ENCODE peak calls at places on chromosomes 2 and 18, in eight cellular contexts. G, D, Z, W, U, S, I and H are unnamed samples.

GRCh38 chr18:78739843-78740677 is 239.6 kb upstream of the SALL3 start:
- DNase-seq in G (no peak), D (no peak), Z (no peak), W (no peak), U (no peak), S (no peak), I (peak), H (no peak)

GRCh38 chr18:13219012-13219396 is 444 bp downstream of the LDLRAD4 start:
- DNase-seq in G (no peak), D (no peak), Z (no peak), W (no peak), U (no peak), S (no peak), I (no peak), H (no peak)

GRCh38 chr2:40666438-40666837 is 214.5 kb upstream of the SLC8A1 start:
- DNase-seq in G (no peak), D (no peak), Z (no peak), W (no peak), U (no peak), S (no peak), I (no peak), H (no peak)

GRCh38 chr2:49028101-49028500 is 126.2 kb downstream of the FSHR start:
- DNase-seq in G (no peak), D (no peak), Z (no peak), W (no peak), U (peak), S (no peak), I (no peak), H (no peak)

GRCh38 chr18:35852786-35853185 is 119.7 kb upstream of the RMP24 start:
- DNase-seq in G (no peak), D (no peak), Z (no peak), W (no peak), U (no peak), S (no peak), I (peak), H (no peak)

GRCh38 chr2:28527196-28527595 is 31.3 kb downstream of the PLB1 start:
- DNase-seq in G (no peak), D (no peak), Z (no peak), W (no peak), U (no peak), S (no peak), I (peak), H (no peak)

GRCh38 chr2:132400169-132400900 is 16.3 kb upstream of the GPR39 start:
- DNase-seq in G (no peak), D (peak), Z (no peak), W (no peak), U (no peak), S (no peak), I (no peak), H (no peak)

GRCh38 chr2:101807242-101807641 is 109.7 kb downstream of the MAP4K4 start:
- DNase-seq in G (no peak), D (no peak), Z (no peak), W (no peak), U (no peak), S (no peak), I (no peak), H (no peak)

GRCh38 chr2:17166506-17166905 is 351.7 kb downstream of the RAD51AP2 start:
- DNase-seq in G (no peak), D (peak), Z (no peak), W (no peak), U (peak), S (no peak), I (no peak), H (no peak)

GRCh38 chr2:26316041-26316440 is 29.9 kb upstream of the SELENOI start:
- DNase-seq in G (peak), D (no peak), Z (no peak), W (no peak), U (no peak), S (no peak), I (peak), H (no peak)

GRCh38 chr2:234162876-234163275 is 112.4 kb downstream of the SPP2 start:
- DNase-seq in G (no peak), D (no peak), Z (no peak), W (no peak), U (no peak), S (no peak), I (no peak), H (no peak)

GRCh38 chr2:232134939-232135338 is 173.4 kb downstream of the DIS3L2 start:
- DNase-seq in G (no peak), D (no peak), Z (no peak), W (no peak), U (no peak), S (no peak), I (no peak), H (no peak)

GRCh38 chr2:104790901-104791495 is 62.9 kb upstream of the POU3F3 start:
- DNase-seq in G (no peak), D (no peak), Z (no peak), W (no peak), U (no peak), S (no peak), I (no peak), H (no peak)

GRCh38 chr18:66621816-66622576 is 18.1 kb upstream of the CDH19 start:
- DNase-seq in G (no peak), D (no peak), Z (no peak), W (no peak), U (no peak), S (no peak), I (no peak), H (no peak)

GRCh38 chr2:98901702-98902101 is 34.3 kb downstream of the CRACDL start:
- DNase-seq in G (no peak), D (no peak), Z (no peak), W (no peak), U (no peak), S (no peak), I (peak), H (no peak)

GRCh38 chr2:70468898-70469297 is 84.7 kb downstream of the TGFA start:
- DNase-seq in G (no peak), D (no peak), Z (no peak), W (no peak), U (no peak), S (no peak), I (no peak), H (no peak)

GRCh38 chr2:170261566-170261965 is 83.6 kb downstream of the MYO3B start:
- DNase-seq in G (no peak), D (no peak), Z (no peak), W (no peak), U (no peak), S (no peak), I (no peak), H (no peak)

GRCh38 chr2:64599469-64599868 is 54.2 kb downstream of the SERTAD2 start:
- DNase-seq in G (no peak), D (no peak), Z (peak), W (no peak), U (no peak), S (no peak), I (no peak), H (no peak)

GRCh38 chr2:20071397-20072383 is 20.3 kb upstream of the LAPTM4A start:
- DNase-seq in G (peak), D (peak), Z (peak), W (no peak), U (no peak), S (peak), I (peak), H (peak)

GRCh38 chr18:51537487-51537886 is 340.0 kb upstream of the MEX3C start:
- DNase-seq in G (peak), D (no peak), Z (peak), W (no peak), U (peak), S (no peak), I (peak), H (no peak)

GRCh38 chr2:219560037-219560892 is 11.1 kb downstream of the OBSL1 start:
- DNase-seq in G (no peak), D (no peak), Z (no peak), W (peak), U (no peak), S (no peak), I (no peak), H (no peak)

GRCh38 chr2:65392609-65393008 is 39.8 kb downstream of the SPRED2 start:
- DNase-seq in G (peak), D (no peak), Z (no peak), W (no peak), U (no peak), S (no peak), I (no peak), H (no peak)

GRCh38 chr18:21449367-21450250 is 150.9 kb downstream of the ESCO1 start:
- DNase-seq in G (no peak), D (no peak), Z (no peak), W (no peak), U (no peak), S (no peak), I (no peak), H (no peak)

GRCh38 chr2:42073739-42074138 is 25.9 kb downstream of the PKDCC start:
- DNase-seq in G (no peak), D (no peak), Z (no peak), W (no peak), U (no peak), S (no peak), I (no peak), H (no peak)

GRCh38 chr2:25025996-25026530 is 15.8 kb upstream of the EFR3B start:
- DNase-seq in G (no peak), D (no peak), Z (no peak), W (no peak), U (no peak), S (no peak), I (no peak), H (no peak)

GRCh38 chr18:42298744-42299685 is 344.0 kb downstream of the PIK3C3 start:
- DNase-seq in G (peak), D (peak), Z (peak), W (peak), U (peak), S (peak), I (peak), H (peak)

GRCh38 chr18:31603335-31603734 is 11.7 kb downstream of the TTR start:
- DNase-seq in G (no peak), D (peak), Z (no peak), W (no peak), U (no peak), S (no peak), I (no peak), H (no peak)

GRCh38 chr2:167212054-167212648 is 323.9 kb downstream of the XIRP2 start:
- DNase-seq in G (peak), D (peak), Z (no peak), W (no peak), U (peak), S (peak), I (peak), H (peak)

GRCh38 chr2:187918996-187919821 is 365.0 kb upstream of the TFPI start:
- DNase-seq in G (no peak), D (no peak), Z (no peak), W (no peak), U (no peak), S (no peak), I (no peak), H (no peak)

GRCh38 chr2:234308814-234309195 is 188.1 kb downstream of the ARL4C start:
- DNase-seq in G (no peak), D (peak), Z (no peak), W (peak), U (no peak), S (no peak), I (no peak), H (no peak)

GRCh38 chr18:70671889-70672551 is 383.2 kb downstream of the SOCS6 start:
- DNase-seq in G (peak), D (no peak), Z (no peak), W (peak), U (no peak), S (no peak), I (no peak), H (no peak)

GRCh38 chr18:13481331-13481730 is 245.0 kb downstream of the FAM210A start:
- DNase-seq in G (no peak), D (no peak), Z (no peak), W (no peak), U (no peak), S (no peak), I (no peak), H (no peak)

GRCh38 chr18:79567481-79568147 is 112.0 kb upstream of the CTDP1 start:
- DNase-seq in G (no peak), D (peak), Z (peak), W (no peak), U (no peak), S (no peak), I (peak), H (no peak)

GRCh38 chr2:24822049-24822706 is 29.0 kb downstream of the CENPO start:
- DNase-seq in G (no peak), D (no peak), Z (no peak), W (no peak), U (peak), S (no peak), I (peak), H (peak)

GRCh38 chr2:141557329-141558098 is 573.3 kb downstream of the LRP1B start:
- DNase-seq in G (no peak), D (peak), Z (no peak), W (no peak), U (no peak), S (no peak), I (no peak), H (no peak)

GRCh38 chr2:205679410-205680009 is 2.8 kb upstream of the NRP2 start:
- DNase-seq in G (no peak), D (no peak), Z (no peak), W (no peak), U (no peak), S (no peak), I (no peak), H (no peak)

GRCh38 chr2:36358317-36358659 is 2.7 kb downstream of the CRIM1 start:
- DNase-seq in G (peak), D (peak), Z (no peak), W (no peak), U (no peak), S (no peak), I (no peak), H (no peak)

GRCh38 chr18:75161629-75162028 is 47.3 kb downstream of the PTGR3 start:
- DNase-seq in G (no peak), D (no peak), Z (no peak), W (peak), U (peak), S (no peak), I (peak), H (no peak)

GRCh38 chr2:176552456-176553135 is 283.4 kb downstream of the MTX2 start:
- DNase-seq in G (no peak), D (peak), Z (no peak), W (no peak), U (no peak), S (no peak), I (no peak), H (no peak)

GRCh38 chr2:3519255-3520190 is at the start of gene ADI1:
- DNase-seq in G (peak), D (peak), Z (peak), W (peak), U (peak), S (peak), I (peak), H (no peak)